ENCODE peak calls at places on chromosomes 6 and 20, in seven cellular contexts. T is Peyer's patch, F is stomach, M is fibroblast of mammary gland, A is IMR-90, Z is sigmoid colon, W is heart left ventricle. V is an unnamed sample.

GRCh38 chr6:159608961-159609673 is 83.9 kb downstream of the SOD2 start:
- DNase-seq in T (no peak), F (no peak), M (peak), A (peak), Z (no peak), W (no peak), V (peak)

GRCh38 chr6:151276112-151276745 is 36.5 kb downstream of the AKAP12 start:
- DNase-seq in T (no peak), F (no peak), M (peak), A (peak), Z (peak), W (no peak), V (peak)

GRCh38 chr6:105442369-105442768 is 39.5 kb upstream of the PREP start:
- DNase-seq in T (no peak), F (no peak), M (no peak), A (no peak), Z (no peak), W (no peak), V (no peak)

GRCh38 chr6:130708338-130708737 is 118.9 kb upstream of the SMLR1 start:
- DNase-seq in T (no peak), F (no peak), M (no peak), A (peak), Z (no peak), W (no peak), V (peak)

GRCh38 chr6:83221886-83222479 is 28.8 kb downstream of the RWDD2A start:
- DNase-seq in T (no peak), F (no peak), M (peak), A (peak), Z (no peak), W (no peak), V (peak)

GRCh38 chr6:45555981-45556771 is 178.4 kb upstream of the SUPT3H start:
- DNase-seq in T (no peak), F (no peak), M (peak), A (peak), Z (peak), W (no peak), V (peak)

GRCh38 chr6:12955996-12956395 is 239.4 kb downstream of the PHACTR1 start:
- DNase-seq in T (no peak), F (no peak), M (no peak), A (no peak), Z (no peak), W (no peak), V (no peak)

GRCh38 chr6:13290335-13290734 is 38.0 kb downstream of the TBC1D7 start:
- DNase-seq in T (no peak), F (no peak), M (no peak), A (no peak), Z (no peak), W (no peak), V (no peak)

GRCh38 chr6:12012231-12012565 is at the start of gene HIVEP1:
- DNase-seq in T (peak), F (peak), M (no peak), A (no peak), Z (peak), W (peak), V (peak)

GRCh38 chr6:44072452-44072958 is 54.7 kb downstream of the MRPL14 start:
- DNase-seq in T (no peak), F (peak), M (no peak), A (no peak), Z (no peak), W (no peak), V (no peak)

GRCh38 chr6:44074383-44075136 is 52.7 kb downstream of the MRPL14 start:
- DNase-seq in T (peak), F (peak), M (peak), A (peak), Z (peak), W (peak), V (peak)

GRCh38 chr6:44073612-44074382 is 53.5 kb downstream of the MRPL14 start:
- DNase-seq in T (no peak), F (no peak), M (peak), A (no peak), Z (peak), W (no peak), V (peak)

GRCh38 chr6:44072959-44073611 is 54.2 kb downstream of the MRPL14 start:
- DNase-seq in T (peak), F (peak), M (peak), A (peak), Z (peak), W (peak), V (peak)

GRCh38 chr6:44071670-44072451 is 55.4 kb downstream of the MRPL14 start:
- DNase-seq in T (no peak), F (no peak), M (peak), A (peak), Z (no peak), W (no peak), V (peak)
- H3K4me3 ChIP-seq in T (no peak), F (no peak), M (no peak), A (no peak), Z (no peak), W (no peak), V (no peak)

GRCh38 chr6:103124471-103124870 is 1731.0 kb downstream of the GRIK2 start:
- DNase-seq in T (no peak), F (no peak), M (no peak), A (no peak), Z (no peak), W (no peak), V (no peak)

DNA sequence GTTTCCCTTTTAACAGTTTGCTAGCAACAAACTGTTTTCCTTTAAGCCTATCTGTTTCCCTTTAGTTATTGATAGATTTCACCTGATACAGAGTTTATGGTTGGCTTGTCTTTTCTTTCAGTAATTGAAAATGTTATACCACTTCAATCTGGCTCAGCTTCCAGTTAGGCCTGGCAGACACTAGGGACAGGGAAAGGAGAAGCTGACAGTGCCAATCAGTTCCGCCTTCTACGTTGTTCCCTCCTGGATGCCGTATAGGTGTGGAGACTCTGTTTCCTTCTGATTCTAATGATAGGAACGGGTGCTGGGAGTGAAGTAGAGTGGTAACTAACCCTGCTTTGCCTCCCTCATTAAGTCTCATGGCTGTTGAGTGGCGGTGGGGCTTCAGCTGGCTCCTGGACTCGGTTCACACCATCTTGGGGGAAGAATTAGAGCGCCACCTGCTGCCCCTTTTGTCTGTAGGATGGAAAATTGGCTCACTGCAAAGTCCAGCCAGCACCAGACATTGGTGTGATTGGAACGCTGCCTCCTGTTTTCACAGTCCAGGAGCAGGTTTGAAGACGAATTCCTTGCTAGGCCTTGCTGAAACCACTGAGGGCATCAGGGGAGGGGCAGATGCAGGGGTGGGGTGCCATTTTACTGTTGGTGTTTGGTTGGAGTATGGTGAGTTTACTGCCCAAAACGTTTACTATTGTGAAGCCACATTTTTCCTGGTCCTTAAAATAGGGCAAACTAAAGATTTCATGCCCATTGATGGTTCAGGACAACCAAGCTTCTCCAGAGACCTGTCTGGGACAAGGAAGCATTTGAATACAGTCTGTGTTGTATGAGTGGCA is 1729.5 kb downstream of the GRIK2 start:
- DNase-seq in T (no peak), F (peak), M (peak), A (peak), Z (no peak), W (peak), V (no peak)
- TF ChIP-seq CTCF in T (no peak), F (no peak), M (peak), A (peak), Z (no peak), W (no peak), V (no peak)

GRCh38 chr20:44701116-44701865 is 13.9 kb upstream of the CCN5 start:
- DNase-seq in T (no peak), F (no peak), M (peak), A (peak), Z (no peak), W (no peak), V (no peak)
- H3K4me3 ChIP-seq in T (no peak), F (no peak), M (no peak), A (no peak), Z (no peak), W (no peak), V (no peak)

DNA sequence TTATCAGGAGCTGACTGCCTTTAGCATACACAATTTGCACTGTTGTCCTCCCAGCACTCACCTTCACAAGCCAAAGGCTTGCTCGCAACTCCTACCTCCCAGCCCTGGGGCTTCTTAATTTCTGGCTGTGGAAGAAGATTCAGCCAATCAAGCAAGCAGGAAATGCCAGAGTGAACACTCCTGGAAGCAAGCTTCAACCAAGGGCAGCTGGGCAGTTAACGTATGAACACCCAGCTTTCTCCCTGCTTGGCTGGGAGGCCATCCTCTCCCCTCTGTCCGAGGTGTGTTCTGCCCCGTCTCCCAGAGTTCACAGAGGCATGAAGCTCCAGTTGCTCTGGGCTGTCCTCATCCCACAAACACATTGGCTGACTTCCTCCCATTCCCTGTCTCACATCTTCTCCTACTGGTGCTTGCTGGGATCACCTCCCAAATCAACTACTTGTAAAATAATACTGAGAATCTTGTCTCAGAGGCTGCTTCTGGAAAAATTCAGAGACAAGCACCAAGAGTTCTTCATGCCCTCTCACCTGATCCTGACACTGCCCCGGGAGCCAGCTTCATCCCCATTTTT is 15.3 kb upstream of the SRSF6 start:
- DNase-seq in T (no peak), F (no peak), M (peak), A (peak), Z (no peak), W (no peak), V (peak)
- TF ChIP-seq CTCF in T (no peak), F (no peak), M (peak), A (peak), Z (no peak), W (no peak), V (peak)

GRCh38 chr6:118708055-118708454 is 56.7 kb upstream of the CEP85L start:
- DNase-seq in T (no peak), F (no peak), M (peak), A (peak), Z (no peak), W (no peak), V (peak)

GRCh38 chr6:118706702-118707101 is 55.3 kb upstream of the CEP85L start:
- DNase-seq in T (no peak), F (no peak), M (no peak), A (no peak), Z (no peak), W (no peak), V (no peak)

GRCh38 chr6:118708736-118709135 is 57.3 kb upstream of the CEP85L start:
- DNase-seq in T (no peak), F (no peak), M (peak), A (peak), Z (no peak), W (no peak), V (peak)

GRCh38 chr6:118705799-118706481 is 54.5 kb upstream of the CEP85L start:
- DNase-seq in T (no peak), F (no peak), M (peak), A (peak), Z (no peak), W (peak), V (peak)

DNA sequence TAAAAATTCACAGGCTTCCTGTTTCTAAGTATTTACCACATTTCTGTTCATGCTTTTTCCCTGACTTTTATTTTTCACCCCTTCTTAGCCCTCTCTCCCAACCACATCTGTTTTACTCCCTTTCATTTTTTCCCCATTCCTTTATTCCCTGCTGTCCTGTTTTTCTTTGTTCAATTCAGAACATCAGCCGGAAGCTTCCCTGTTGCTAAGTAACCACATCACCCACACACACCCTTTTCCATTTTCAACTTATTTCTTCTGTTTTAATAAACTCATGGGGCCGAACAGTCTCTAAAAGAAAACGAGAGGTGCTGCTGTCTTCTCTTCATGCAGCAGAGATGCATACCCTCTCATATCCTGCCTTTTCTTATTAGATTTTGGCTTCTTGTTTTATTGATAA is 53.5 kb upstream of the CEP85L start:
- DNase-seq in T (no peak), F (no peak), M (no peak), A (no peak), Z (no peak), W (no peak), V (no peak)
- H3K4me3 ChIP-seq in T (no peak), F (no peak), M (no peak), A (no peak), Z (no peak), W (no peak), V (no peak)

GRCh38 chr20:14189794-14190402 is 147.5 kb downstream of the FLRT3 start:
- DNase-seq in T (no peak), F (no peak), M (peak), A (peak), Z (no peak), W (no peak), V (peak)
- TF ChIP-seq CTCF in T (no peak), F (no peak), M (peak), A (peak), Z (no peak), W (no peak), V (peak)

DNA sequence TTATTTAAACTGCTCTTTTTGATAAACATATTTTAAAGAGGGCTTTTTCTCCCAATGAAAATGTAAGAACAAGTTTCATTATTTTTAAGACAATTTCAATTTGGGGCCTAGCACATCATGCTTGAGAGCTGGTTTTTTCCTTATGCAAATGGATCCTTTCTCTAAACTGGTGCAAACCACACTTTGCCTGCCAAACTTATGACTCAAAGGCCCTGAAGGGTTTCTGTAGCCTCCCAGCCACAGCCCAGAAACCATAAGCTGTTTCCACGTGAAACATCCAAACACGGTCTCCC is 451 bp upstream of the HSF2 start:
- DNase-seq in T (no peak), F (no peak), M (no peak), A (no peak), Z (no peak), W (no peak), V (no peak)
- H3K4me3 ChIP-seq in T (peak), F (peak), M (peak), A (no peak), Z (peak), W (peak), V (peak)